ENCODE peak calls at places on chromosomes 1 and 21, in four cellular contexts. One of them, this sample, is unnamed.

GRCh38 chr1:19878637-19878985 is 3.6 kb upstream of the OTUD3 start:
- DNase-seq in cardiac muscle cell: no peak
- DNase-seq in testis: no peak
- DNase-seq in IMR-90: no peak
- DNase-seq in this sample: no peak

GRCh38 chr1:245500546-245500945 is 345.8 kb downstream of the KIF26B start:
- DNase-seq in testis: no peak
- DNase-seq in cardiac muscle cell: no peak
- DNase-seq in IMR-90: peak
- DNase-seq in this sample: peak

GRCh38 chr1:27391511-27392095 is 819 bp upstream of the GPR3 start:
- DNase-seq in cardiac muscle cell: peak
- DNase-seq in testis: peak
- DNase-seq in IMR-90: peak
- DNase-seq in this sample: no peak

GRCh38 chr1:201418461-201418860 is 3.1 kb downstream of the TNNI1 start:
- DNase-seq in IMR-90: no peak
- DNase-seq in testis: no peak
- DNase-seq in cardiac muscle cell: no peak
- DNase-seq in this sample: no peak

GRCh38 chr1:239446611-239447010 is 60.2 kb downstream of the CHRM3 start:
- DNase-seq in IMR-90: no peak
- DNase-seq in cardiac muscle cell: no peak
- DNase-seq in testis: no peak
- DNase-seq in this sample: no peak

GRCh38 chr21:42578761-42579415 is 65.2 kb downstream of the SLC37A1 start:
- DNase-seq in IMR-90: no peak
- DNase-seq in testis: no peak
- DNase-seq in cardiac muscle cell: no peak
- DNase-seq in this sample: no peak

GRCh38 chr1:150302338-150302737 is 8.7 kb downstream of the MRPS21 start:
- DNase-seq in testis: peak
- DNase-seq in IMR-90: no peak
- DNase-seq in cardiac muscle cell: no peak
- DNase-seq in this sample: no peak

GRCh38 chr1:26378088-26378878 is 5.7 kb upstream of the ZNF683 start:
- DNase-seq in IMR-90: peak
- DNase-seq in cardiac muscle cell: no peak
- DNase-seq in testis: no peak
- DNase-seq in this sample: peak

GRCh38 chr21:16308269-16308668 is 578.5 kb downstream of the USP25 start:
- DNase-seq in testis: no peak
- DNase-seq in IMR-90: peak
- DNase-seq in cardiac muscle cell: no peak
- DNase-seq in this sample: no peak
- H3K4me3 ChIP-seq in testis: no peak
- H3K4me3 ChIP-seq in IMR-90: no peak
- H3K4me3 ChIP-seq in cardiac muscle cell: no peak
- H3K4me3 ChIP-seq in this sample: peak

DNA sequence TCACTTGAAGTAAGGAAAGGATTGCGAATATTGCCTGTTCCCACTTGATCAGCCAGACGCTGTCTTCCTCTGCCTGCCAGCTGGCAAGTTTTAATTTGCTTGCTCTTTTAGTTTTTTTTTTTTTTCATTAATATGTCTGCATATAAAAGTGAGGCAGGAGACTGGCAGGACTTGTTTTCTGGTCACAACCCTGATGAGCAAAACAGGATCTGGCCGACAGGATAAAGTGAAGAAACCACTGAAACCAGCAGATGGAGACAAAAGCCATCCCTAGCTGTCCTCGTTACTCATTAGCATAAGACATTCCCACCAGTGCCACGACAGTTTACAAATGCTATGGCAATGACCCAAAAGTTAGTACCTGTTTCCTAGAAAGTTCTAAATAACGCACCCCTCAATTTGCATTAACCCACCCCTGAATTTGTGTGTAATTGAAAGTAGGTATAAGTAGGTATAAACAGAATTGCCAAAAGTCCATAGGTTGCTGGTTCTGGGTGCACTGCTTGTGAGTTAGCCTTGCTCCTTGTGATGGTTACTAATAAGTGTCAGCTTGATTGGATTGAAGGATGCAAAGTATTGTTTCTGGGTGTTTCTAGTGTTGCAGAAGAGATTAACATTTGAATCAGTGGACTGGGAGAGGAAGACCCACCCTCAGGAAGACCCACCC is 60.8 kb downstream of the ZNF684 start:
- DNase-seq in testis: peak
- DNase-seq in cardiac muscle cell: no peak
- DNase-seq in IMR-90: peak
- DNase-seq in this sample: no peak
- TF ChIP-seq CTCF in testis: no peak
- TF ChIP-seq CTCF in cardiac muscle cell: peak
- TF ChIP-seq CTCF in IMR-90: peak
- TF ChIP-seq CTCF in this sample: peak

DNA sequence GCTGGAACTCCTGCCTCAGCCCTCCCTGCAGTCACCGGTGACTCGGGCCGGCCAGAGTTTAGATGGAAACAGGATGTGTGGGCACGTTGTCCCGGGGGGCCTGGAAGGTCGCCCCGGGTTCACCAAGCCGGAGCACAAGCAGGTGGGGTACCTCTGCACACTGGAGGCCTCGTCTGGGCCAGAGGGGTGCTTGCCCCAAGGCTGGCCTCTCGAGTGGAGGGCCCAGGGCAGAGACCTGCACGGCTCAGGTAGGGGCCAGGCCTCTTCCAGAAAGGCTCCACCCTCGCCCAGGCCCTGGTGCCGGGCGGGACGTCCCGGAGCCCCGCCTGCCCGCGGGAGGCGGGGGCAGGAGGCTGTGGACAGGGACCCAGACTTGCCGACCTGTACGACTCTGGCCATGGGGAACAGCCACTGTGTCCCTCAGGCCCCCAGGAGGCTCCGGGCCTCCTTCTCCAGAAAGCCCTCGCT is at the start of gene PLEKHN1:
- DNase-seq in testis: no peak
- DNase-seq in cardiac muscle cell: no peak
- DNase-seq in IMR-90: peak
- DNase-seq in this sample: no peak
- H3K27ac ChIP-seq in testis: no peak
- H3K27ac ChIP-seq in cardiac muscle cell: no peak
- H3K27ac ChIP-seq in IMR-90: peak
- H3K27ac ChIP-seq in this sample: no peak

DNA sequence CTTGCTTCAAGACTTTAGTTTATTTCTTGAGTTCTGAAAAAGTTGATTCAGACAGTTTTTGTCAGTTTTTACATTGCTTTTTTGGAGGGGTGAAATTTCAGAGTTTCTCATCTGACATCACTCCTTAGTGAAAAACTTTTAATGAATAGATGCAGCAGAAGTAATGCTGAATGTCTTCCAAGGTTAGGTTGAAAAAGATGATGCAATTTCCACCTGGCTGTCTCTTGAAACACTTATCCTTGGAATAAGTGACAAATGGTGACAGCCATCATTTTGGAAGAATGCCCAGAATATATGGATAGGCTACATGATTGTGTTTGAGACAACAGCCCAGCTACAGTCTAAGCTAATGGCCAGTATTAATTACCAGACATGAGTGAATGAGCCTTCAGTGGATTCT is 140.8 kb downstream of the ZNF644 start:
- DNase-seq in cardiac muscle cell: no peak
- DNase-seq in testis: no peak
- DNase-seq in IMR-90: no peak
- DNase-seq in this sample: no peak
- H3K4me3 ChIP-seq in cardiac muscle cell: no peak
- H3K4me3 ChIP-seq in testis: no peak
- H3K4me3 ChIP-seq in IMR-90: no peak
- H3K4me3 ChIP-seq in this sample: no peak

GRCh38 chr1:64584479-64584878 is 114.5 kb downstream of the CACHD1 start:
- DNase-seq in testis: no peak
- DNase-seq in cardiac muscle cell: no peak
- DNase-seq in IMR-90: no peak
- DNase-seq in this sample: no peak
- TF ChIP-seq CTCF in testis: peak
- TF ChIP-seq CTCF in cardiac muscle cell: peak
- TF ChIP-seq CTCF in IMR-90: peak
- TF ChIP-seq CTCF in this sample: peak

DNA sequence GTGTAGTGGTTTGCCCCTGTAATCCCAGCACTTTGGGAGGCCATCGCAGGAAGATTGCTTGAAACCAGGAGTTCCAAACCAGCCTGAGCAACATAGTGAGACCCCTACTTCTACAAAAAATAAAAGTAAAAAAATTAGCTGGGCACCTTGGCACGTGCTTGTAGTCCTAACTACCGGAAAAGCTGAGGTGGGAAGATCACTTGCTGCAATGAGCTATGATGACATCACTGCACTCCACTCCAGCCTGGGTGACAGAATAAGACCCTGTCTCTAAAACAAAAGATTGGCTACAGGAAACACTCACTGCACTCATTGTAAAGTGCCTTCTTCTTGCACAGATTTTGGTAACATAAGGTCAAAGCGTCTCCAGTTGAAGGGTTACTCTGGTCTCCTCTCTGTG is 305.8 kb downstream of the TM2D1 start:
- DNase-seq in testis: no peak
- DNase-seq in IMR-90: no peak
- DNase-seq in cardiac muscle cell: no peak
- DNase-seq in this sample: no peak
- H3K27ac ChIP-seq in testis: no peak
- H3K27ac ChIP-seq in IMR-90: no peak
- H3K27ac ChIP-seq in cardiac muscle cell: no peak
- H3K27ac ChIP-seq in this sample: no peak

GRCh38 chr1:164700683-164701082 is 141.7 kb downstream of the PBX1 start:
- DNase-seq in cardiac muscle cell: no peak
- DNase-seq in testis: no peak
- DNase-seq in IMR-90: no peak
- DNase-seq in this sample: no peak
- H3K4me3 ChIP-seq in cardiac muscle cell: no peak
- H3K4me3 ChIP-seq in testis: no peak
- H3K4me3 ChIP-seq in IMR-90: no peak
- H3K4me3 ChIP-seq in this sample: no peak

GRCh38 chr1:152654110-152654509 is 9.1 kb upstream of the LCE2D start:
- DNase-seq in testis: peak
- DNase-seq in IMR-90: peak
- DNase-seq in cardiac muscle cell: no peak
- DNase-seq in this sample: no peak
- TF ChIP-seq CTCF in testis: peak
- TF ChIP-seq CTCF in IMR-90: peak
- TF ChIP-seq CTCF in cardiac muscle cell: peak
- TF ChIP-seq CTCF in this sample: peak

GRCh38 chr1:209398330-209398991 is 185.1 kb upstream of the CAMK1G start:
- DNase-seq in cardiac muscle cell: no peak
- DNase-seq in testis: no peak
- DNase-seq in IMR-90: peak
- DNase-seq in this sample: peak
- H3K27ac ChIP-seq in cardiac muscle cell: no peak
- H3K27ac ChIP-seq in testis: no peak
- H3K27ac ChIP-seq in IMR-90: no peak
- H3K27ac ChIP-seq in this sample: no peak